ENCODE peak calls at places on chromosome 9, in eight cellular contexts. C is PC-3; B is RWPE1; Z is body of pancreas; X is colonic mucosa; W is right atrium auricular region; N is CD8-positive, alpha-beta T cell; O is neuronal stem cell. J is an unnamed sample.

GRCh38 chr9:20693068-20693467 is 9.0 kb downstream of the FOCAD start:
- DNase-seq in C (no peak), B (no peak), Z (no peak), X (no peak), W (no peak), N (no peak), O (no peak), J (no peak)

GRCh38 chr9:131727184-131727785 is 12.6 kb downstream of the RAPGEF1 start:
- DNase-seq in C (no peak), B (peak), Z (no peak), X (no peak), W (no peak), N (no peak), O (no peak), J (no peak)

GRCh38 chr9:127801955-127802575 is 617 bp upstream of the FPGS start:
- DNase-seq in C (no peak), B (no peak), Z (no peak), X (no peak), W (no peak), N (no peak), O (no peak), J (no peak)

GRCh38 chr9:120018550-120018949 is 561.4 kb downstream of the CDK5RAP2 start:
- DNase-seq in C (no peak), B (no peak), Z (no peak), X (no peak), W (no peak), N (no peak), O (no peak), J (no peak)

GRCh38 chr9:88400021-88400420 is 11.8 kb downstream of the SPIN1 start:
- DNase-seq in C (peak), B (peak), Z (no peak), X (no peak), W (no peak), N (no peak), O (no peak), J (no peak)

GRCh38 chr9:126777733-126778132 is 27.1 kb upstream of the ZBTB43 start:
- DNase-seq in C (peak), B (no peak), Z (no peak), X (no peak), W (no peak), N (no peak), O (no peak), J (no peak)

GRCh38 chr9:85142461-85143401 is 473.2 kb downstream of the NTRK2 start:
- DNase-seq in C (peak), B (peak), Z (peak), X (no peak), W (no peak), N (no peak), O (no peak), J (no peak)

GRCh38 chr9:104961238-104961637 is 33.3 kb upstream of the ABCA1 start:
- DNase-seq in C (peak), B (peak), Z (no peak), X (peak), W (no peak), N (peak), O (peak), J (no peak)

GRCh38 chr9:89999534-90000370 is 394.9 kb downstream of the GADD45G start:
- DNase-seq in C (peak), B (no peak), Z (peak), X (peak), W (peak), N (peak), O (no peak), J (peak)

GRCh38 chr9:91835632-91836031 is 114.4 kb downstream of the ROR2 start:
- DNase-seq in C (no peak), B (no peak), Z (no peak), X (no peak), W (no peak), N (no peak), O (no peak), J (no peak)

GRCh38 chr9:86842573-86842972 is 104.7 kb downstream of the GAS1 start:
- DNase-seq in C (no peak), B (no peak), Z (no peak), X (no peak), W (no peak), N (no peak), O (no peak), J (no peak)

GRCh38 chr9:73073337-73074175 is 78.1 kb upstream of the ANXA1 start:
- DNase-seq in C (peak), B (no peak), Z (no peak), X (no peak), W (no peak), N (no peak), O (no peak), J (no peak)
- H3K27ac ChIP-seq in C (no peak), B (no peak), Z (peak), X (no peak), W (no peak), N (no peak), O (no peak), J (no peak)

GRCh38 chr9:134650431-134651190 is 9.0 kb downstream of the COL5A1 start:
- DNase-seq in C (no peak), B (no peak), Z (no peak), X (no peak), W (no peak), N (no peak), O (no peak), J (no peak)
- H3K27ac ChIP-seq in C (no peak), B (no peak), Z (no peak), X (no peak), W (no peak), N (no peak), O (no peak), J (no peak)

DNA sequence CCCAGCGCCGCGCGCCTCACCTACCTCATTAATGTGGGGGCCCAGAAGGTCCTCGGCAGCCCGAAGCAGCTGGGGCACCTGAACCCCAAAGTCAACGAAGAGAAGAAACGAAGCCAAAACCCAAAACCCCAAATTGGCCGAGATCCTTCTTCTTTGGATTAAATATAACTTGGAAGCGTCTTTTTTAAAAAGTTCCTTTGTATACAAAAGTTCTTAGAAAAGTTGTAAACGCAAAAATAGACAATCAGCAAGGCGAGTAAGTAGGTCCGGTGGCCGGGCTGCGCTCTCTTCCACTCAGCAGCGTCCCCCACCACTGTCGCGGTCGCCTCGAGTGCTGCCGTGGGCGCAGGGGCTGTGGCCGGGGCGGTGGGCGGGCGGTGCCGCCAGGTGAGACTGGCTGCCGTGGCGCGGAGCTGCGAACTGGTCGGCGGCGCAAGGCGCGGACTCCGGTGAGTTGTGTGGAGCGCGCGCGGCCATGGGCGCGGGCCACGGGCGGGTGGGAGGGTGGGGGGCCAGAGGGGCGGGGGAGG is 360 bp downstream of the KLF4 start:
- DNase-seq in C (peak), B (peak), Z (no peak), X (no peak), W (no peak), N (no peak), O (no peak), J (no peak)
- H3K27ac ChIP-seq in C (peak), B (peak), Z (peak), X (peak), W (peak), N (no peak), O (no peak), J (no peak)

DNA sequence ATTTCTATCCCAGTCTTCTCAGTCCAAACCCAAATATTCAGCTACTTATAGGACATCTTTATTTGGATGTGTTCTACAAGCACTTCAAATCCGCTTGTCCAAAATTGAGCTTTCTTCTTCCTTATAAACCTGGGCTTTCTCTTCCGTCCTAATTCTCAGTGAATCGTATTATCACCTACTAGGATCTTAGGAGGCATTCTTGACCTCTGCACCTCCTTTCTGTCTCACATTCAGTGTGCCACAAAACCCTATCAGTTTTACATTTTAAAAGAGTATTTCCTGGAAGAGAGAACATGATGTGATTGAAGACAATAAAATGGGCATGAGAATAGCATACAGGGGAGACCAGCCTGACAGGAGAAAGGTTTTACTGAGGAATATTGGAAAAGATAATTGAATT is 16.8 kb upstream of the GNE start:
- DNase-seq in C (no peak), B (no peak), Z (no peak), X (no peak), W (no peak), N (no peak), O (no peak), J (no peak)
- H3K27ac ChIP-seq in C (no peak), B (no peak), Z (no peak), X (peak), W (no peak), N (no peak), O (no peak), J (no peak)

DNA sequence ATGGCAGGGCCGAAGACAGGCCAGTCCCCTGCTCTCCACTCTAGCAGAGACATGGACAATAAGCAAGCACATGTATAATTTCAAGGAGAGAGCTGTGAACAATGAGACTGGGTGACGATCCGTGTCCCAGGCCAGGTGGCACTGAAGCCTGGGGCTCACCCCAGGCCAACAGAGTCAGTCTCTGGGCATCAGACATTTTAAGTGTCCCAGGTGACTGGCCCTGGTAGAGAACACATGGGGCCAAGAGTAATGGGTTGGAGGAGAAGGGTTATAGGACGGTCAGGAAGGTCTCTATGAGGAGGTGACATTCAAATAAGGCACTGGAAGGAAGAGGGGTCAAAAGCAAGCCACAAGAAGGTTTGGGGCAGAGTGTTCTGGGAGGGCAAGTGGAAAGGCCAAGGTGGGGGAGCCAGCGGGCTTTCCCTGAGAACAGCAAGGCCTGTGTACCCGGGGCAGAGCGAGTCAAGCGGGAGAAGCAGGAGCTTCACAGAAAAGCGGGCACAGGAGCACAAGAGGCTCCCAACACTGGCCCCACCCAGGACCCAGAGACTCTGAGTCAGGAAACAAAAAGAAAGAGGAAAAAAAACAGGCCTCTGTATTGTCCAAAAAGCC is 1.1 kb upstream of the AKNA start:
- DNase-seq in C (no peak), B (no peak), Z (no peak), X (no peak), W (no peak), N (no peak), O (no peak), J (no peak)
- H3K27ac ChIP-seq in C (no peak), B (no peak), Z (no peak), X (peak), W (peak), N (peak), O (no peak), J (peak)

GRCh38 chr9:96139592-96140251 is 162.3 kb downstream of the HSD17B3 start:
- DNase-seq in C (peak), B (peak), Z (no peak), X (peak), W (peak), N (no peak), O (no peak), J (no peak)

GRCh38 chr9:96137666-96138429 is 164.1 kb downstream of the HSD17B3 start:
- DNase-seq in C (no peak), B (no peak), Z (no peak), X (no peak), W (no peak), N (no peak), O (no peak), J (no peak)

GRCh38 chr9:96141666-96142065 is 160.3 kb downstream of the HSD17B3 start:
- DNase-seq in C (no peak), B (no peak), Z (no peak), X (no peak), W (no peak), N (no peak), O (no peak), J (no peak)

GRCh38 chr9:96138616-96139015 is 163.4 kb downstream of the HSD17B3 start:
- DNase-seq in C (no peak), B (no peak), Z (no peak), X (no peak), W (no peak), N (no peak), O (no peak), J (no peak)

GRCh38 chr9:96140401-96141180 is 161.4 kb downstream of the HSD17B3 start:
- DNase-seq in C (no peak), B (no peak), Z (no peak), X (peak), W (no peak), N (no peak), O (no peak), J (no peak)
- H3K27ac ChIP-seq in C (no peak), B (peak), Z (no peak), X (peak), W (no peak), N (no peak), O (no peak), J (no peak)

GRCh38 chr9:76298497-76299144 is 95.6 kb downstream of the RFK start:
- DNase-seq in C (no peak), B (peak), Z (no peak), X (no peak), W (no peak), N (no peak), O (no peak), J (no peak)

GRCh38 chr9:76302543-76302942 is 91.7 kb downstream of the RFK start:
- DNase-seq in C (no peak), B (no peak), Z (no peak), X (no peak), W (no peak), N (no peak), O (no peak), J (no peak)

GRCh38 chr9:76297721-76298239 is 96.4 kb downstream of the RFK start:
- DNase-seq in C (no peak), B (no peak), Z (peak), X (no peak), W (no peak), N (no peak), O (no peak), J (no peak)

GRCh38 chr9:76302947-76303550 is 91.2 kb downstream of the RFK start:
- DNase-seq in C (peak), B (peak), Z (peak), X (no peak), W (no peak), N (no peak), O (peak), J (peak)
- H3K27ac ChIP-seq in C (no peak), B (no peak), Z (no peak), X (no peak), W (no peak), N (no peak), O (no peak), J (no peak)

J was measured in CD4-positive, CD25-positive, alpha-beta regulatory T cell.